ENCODE peak calls at places on chromosomes 1 and 21, in four cellular contexts. R is left lung, K is AG10803, E is keratinocyte. D is an unnamed sample.
A peak's percentile ranks its signal among the peaks of the same experiment; 100 is the strongest.

GRCh38 chr1:54310439-54311328 is 95.5 kb downstream of the SSBP3 start:
- DNase-seq in E (no peak), K (peak; percentile 28), R (no peak), D (peak; percentile 41)

GRCh38 chr1:22658385-22659163 is 5.5 kb downstream of the C1QB start:
- DNase-seq in E (no peak), R (no peak), K (no peak), D (no peak)

GRCh38 chr1:161085165-161085564 is 4.2 kb downstream of the NECTIN4 start:
- DNase-seq in K (no peak), R (no peak), E (no peak), D (peak; percentile 49)

GRCh38 chr1:174358786-174359453 is 88.8 kb upstream of the GPR52 start:
- DNase-seq in K (no peak), R (no peak), E (no peak), D (no peak)

GRCh38 chr1:163227126-163227525 is 24.4 kb upstream of the RGS5 start:
- DNase-seq in E (no peak), R (no peak), K (no peak), D (peak; percentile 53)

GRCh38 chr21:45427331-45428271 is 22.6 kb downstream of the COL18A1 start:
- DNase-seq in R (peak; percentile 78), E (peak; percentile 82), K (peak; percentile 85), D (peak; percentile 99)

GRCh38 chr21:32214654-32215305 is 64.1 kb downstream of the MIS18A start:
- DNase-seq in E (no peak), R (no peak), K (no peak), D (no peak)

GRCh38 chr21:42513985-42514882 is 582 bp downstream of the SLC37A1 start:
- DNase-seq in R (peak; percentile 93), E (no peak), K (no peak), D (no peak)

GRCh38 chr1:7233646-7234470 is 448.6 kb downstream of the CAMTA1 start:
- DNase-seq in K (no peak), R (no peak), E (no peak), D (peak; percentile 13)

GRCh38 chr1:18628511-18628910 is 2.1 kb upstream of the PAX7 start:
- DNase-seq in R (no peak), K (no peak), E (no peak), D (no peak)
- H3K4me3 ChIP-seq in R (no peak overlapping the region), K (no peak overlapping the region), E (no peak overlapping the region), D (no peak overlapping the region)

GRCh38 chr1:47059376-47059775 is 7.7 kb upstream of the CYP4Z1 start:
- DNase-seq in E (no peak), R (no peak), K (no peak), D (no peak)
- H3K4me3 ChIP-seq in E (no peak overlapping the region), R (no peak overlapping the region), K (no peak overlapping the region), D (no peak overlapping the region)

GRCh38 chr1:239311331-239311730 is 75.0 kb upstream of the CHRM3 start:
- DNase-seq in K (no peak), E (no peak), R (no peak), D (no peak)
- H3K4me3 ChIP-seq in K (no peak overlapping the region), E (no peak overlapping the region), R (no peak overlapping the region), D (no peak overlapping the region)

GRCh38 chr1:65176571-65176970 is 28.6 kb downstream of the AK4 start:
- DNase-seq in E (no peak), R (no peak), K (no peak), D (no peak)

GRCh38 chr1:65175171-65176070 is 27.4 kb downstream of the AK4 start:
- DNase-seq in R (no peak), E (no peak), K (peak; percentile 33), D (peak; percentile 63)

GRCh38 chr1:65177457-65177856 is 29.5 kb downstream of the AK4 start:
- DNase-seq in K (peak; percentile 59), R (no peak), E (peak; percentile 68), D (peak; percentile 44)

GRCh38 chr1:65174585-65174984 is 26.6 kb downstream of the AK4 start:
- DNase-seq in R (no peak), E (peak; percentile 80), K (peak; percentile 97), D (peak; percentile 99)

GRCh38 chr1:65176071-65176470 is 28.1 kb downstream of the AK4 start:
- DNase-seq in E (no peak), K (no peak), R (no peak), D (peak; percentile 18)
- H3K4me3 ChIP-seq in E (no peak overlapping the region), K (no peak overlapping the region), R (no peak overlapping the region), D (no peak overlapping the region)

GRCh38 chr1:99808391-99809115 is 41.6 kb upstream of the AGL start:
- DNase-seq in R (no peak), K (peak; percentile 92), E (peak; percentile 35), D (peak; percentile 93)
- H3K4me3 ChIP-seq in R (no peak overlapping the region), K (peak overlapping the region; percentile 30), E (no peak overlapping the region), D (no peak overlapping the region)

DNA sequence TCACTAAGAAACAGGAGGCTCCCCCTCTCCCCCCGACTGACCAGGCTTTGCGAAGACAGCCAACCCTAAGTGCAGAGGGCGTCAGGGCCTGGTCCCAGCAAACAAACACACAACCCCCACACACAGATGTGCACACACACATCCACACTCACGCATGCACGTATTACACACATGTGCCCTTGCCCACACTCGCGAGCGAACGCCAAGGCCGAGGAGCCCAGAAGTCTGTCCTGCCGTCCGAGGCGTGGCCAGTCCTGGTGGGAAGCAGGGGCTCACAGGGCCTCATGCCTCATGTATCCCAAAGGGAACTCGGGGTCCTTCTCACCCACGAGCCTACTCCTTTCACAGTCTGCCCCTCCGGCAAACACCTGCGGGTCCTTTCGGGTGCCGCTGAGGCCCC is 2.0 kb downstream of the SDF4 start:
- DNase-seq in K (no peak), E (no peak), R (no peak), D (no peak)
- H3K4me3 ChIP-seq in K (no peak overlapping the region), E (no peak overlapping the region), R (peak overlapping the region; percentile 80), D (no peak overlapping the region)

GRCh38 chr21:33433425-33434114 is 30.4 kb downstream of the IFNGR2 start:
- DNase-seq in E (no peak), R (no peak), K (no peak), D (peak; percentile 34)

GRCh38 chr21:33437140-33437539 is 33.9 kb downstream of the IFNGR2 start:
- DNase-seq in E (no peak), R (no peak), K (no peak), D (no peak)

GRCh38 chr21:33432496-33432895 is 29.3 kb downstream of the IFNGR2 start:
- DNase-seq in K (no peak), E (no peak), R (no peak), D (no peak)

GRCh38 chr21:33433001-33433400 is 29.8 kb downstream of the IFNGR2 start:
- DNase-seq in K (no peak), E (no peak), R (no peak), D (no peak)

GRCh38 chr21:33434770-33435360 is 31.7 kb downstream of the IFNGR2 start:
- DNase-seq in E (peak; percentile 48), R (no peak), K (peak; percentile 87), D (peak; percentile 97)
- H3K4me3 ChIP-seq in E (no peak overlapping the region), R (no peak overlapping the region), K (no peak overlapping the region), D (no peak overlapping the region)

DNA sequence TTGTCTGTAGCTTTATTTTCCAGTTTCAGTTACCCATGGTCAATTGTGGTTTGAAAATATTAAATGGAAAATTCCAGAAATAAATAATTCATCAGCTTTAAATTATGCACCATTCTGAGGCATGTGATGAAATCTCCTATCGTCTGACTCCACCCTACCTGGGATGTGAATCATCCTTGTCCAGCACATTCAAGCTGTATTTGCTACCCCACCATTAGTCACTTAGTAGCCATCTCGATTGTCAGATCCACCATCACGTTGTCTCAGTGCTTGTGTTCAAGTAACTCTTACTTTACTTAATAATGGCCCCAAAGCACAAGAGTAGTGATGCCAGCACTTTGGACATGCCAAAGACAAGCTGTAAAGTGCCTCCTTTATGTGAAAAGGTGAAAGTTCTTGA is 4.0 kb downstream of the STPG1 start:
- DNase-seq in R (no peak), E (peak; percentile 40), K (peak; percentile 72), D (peak; percentile 89)
- H3K4me3 ChIP-seq in R (no peak overlapping the region), E (no peak overlapping the region), K (no peak overlapping the region), D (no peak overlapping the region)

DNA sequence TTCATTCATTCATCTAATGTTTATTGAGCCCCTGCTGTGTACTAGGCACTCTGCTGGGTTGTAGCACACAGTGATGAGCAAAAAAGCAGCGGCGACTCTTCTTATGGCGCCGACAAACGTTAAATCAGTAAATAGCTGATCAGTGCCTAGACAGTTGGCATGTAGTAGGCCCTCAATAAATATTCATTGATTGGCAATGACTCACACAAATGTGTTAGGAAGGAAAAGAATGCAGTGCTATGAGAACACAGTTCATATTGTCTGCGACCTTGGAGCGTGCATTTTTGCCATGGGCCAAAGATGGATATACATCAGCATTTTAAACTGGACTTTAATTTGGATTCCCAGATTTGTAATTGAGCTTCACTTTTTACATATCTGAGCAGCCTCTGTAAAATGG is 52.0 kb downstream of the PRDM2 start:
- DNase-seq in E (no peak), K (no peak), R (no peak), D (no peak)
- H3K4me3 ChIP-seq in E (peak overlapping the region; percentile 83), K (peak overlapping the region; percentile 83), R (no peak overlapping the region), D (no peak overlapping the region)

D was measured in fibroblast of mammary gland.